ENCODE peak calls at places on chromosomes 6 and 20, in four cellular contexts. J, Z, S and V are unnamed samples.

GRCh38 chr6:150491131-150491795 is 108.4 kb upstream of the PLEKHG1 start:
- DNase-seq in J (no peak), Z (no peak), S (no peak), V (no peak)

GRCh38 chr6:107560657-107561056 is 70.7 kb downstream of the SOBP start:
- DNase-seq in J (no peak), Z (no peak), S (no peak), V (no peak)

GRCh38 chr6:27684264-27685211 is 211.6 kb upstream of the ZNF184 start:
- DNase-seq in J (peak; percentile 36), Z (peak; percentile 26), S (no peak), V (peak; percentile 41)

GRCh38 chr20:54573838-54574237 is 98.4 kb downstream of the DOK5 start:
- DNase-seq in J (no peak), Z (no peak), S (no peak), V (no peak)

GRCh38 chr6:141610741-141611140 is 522.0 kb upstream of the GJE1 start:
- DNase-seq in J (no peak), Z (peak; percentile 6), S (no peak), V (no peak)

GRCh38 chr6:128491041-128491642 is 29.3 kb downstream of the PTPRK start:
- DNase-seq in J (peak; percentile 29), Z (no peak), S (no peak), V (no peak)

GRCh38 chr20:59062057-59062456 is 19.5 kb upstream of the PRELID3B start:
- DNase-seq in J (no peak), Z (peak; percentile 16), S (no peak), V (no peak)

GRCh38 chr6:142756215-142756630 is 188.8 kb downstream of the HIVEP2 start:
- DNase-seq in J (no peak), Z (peak; percentile 36), S (no peak), V (no peak)

GRCh38 chr6:134585529-134585873 is 267.6 kb upstream of the SGK1 start:
- DNase-seq in J (no peak), Z (no peak), S (no peak), V (no peak)

GRCh38 chr6:43129434-43130194 is 41.5 kb upstream of the SRF start:
- DNase-seq in J (peak; percentile 53), Z (peak; percentile 47), S (no peak), V (no peak)

GRCh38 chr6:56374841-56375369 is 127.5 kb upstream of the COL21A1 start:
- DNase-seq in J (no peak), Z (no peak), S (no peak), V (no peak)

GRCh38 chr6:3390698-3391097 is 66.2 kb downstream of the SLC22A23 start:
- DNase-seq in J (peak; percentile 88), Z (no peak), S (peak; percentile 71), V (no peak)

GRCh38 chr6:134937426-134937825 is 12.5 kb downstream of the ALDH8A1 start:
- DNase-seq in J (no peak), Z (no peak), S (no peak), V (no peak)

GRCh38 chr6:105209950-105210706 is 30.3 kb upstream of the POPDC3 start:
- DNase-seq in J (no peak), Z (peak; percentile 7), S (no peak), V (no peak)

GRCh38 chr20:33076662-33077398 is 2.6 kb upstream of the BPIFB4 start:
- DNase-seq in J (no peak), Z (no peak), S (no peak), V (no peak)

GRCh38 chr20:13775867-13776266 is 8.9 kb downstream of the ESF1 start:
- DNase-seq in J (no peak), Z (no peak), S (no peak), V (no peak)

GRCh38 chr6:15504040-15504491 is 158.8 kb downstream of the DTNBP1 start:
- DNase-seq in J (peak; percentile 16), Z (no peak), S (peak; percentile 78), V (no peak)

GRCh38 chr20:17077030-17077429 is 149.8 kb upstream of the PCSK2 start:
- DNase-seq in J (no peak), Z (no peak), S (no peak), V (no peak)

GRCh38 chr6:12968839-12969558 is 252.4 kb downstream of the PHACTR1 start:
- DNase-seq in J (no peak), Z (peak; percentile 75), S (no peak), V (no peak)

GRCh38 chr6:25270559-25270958 is 8.6 kb upstream of the CARMIL1 start:
- DNase-seq in J (no peak), Z (no peak), S (no peak), V (no peak)

GRCh38 chr6:52108128-52108527 is 20.7 kb upstream of the PKHD1 start:
- DNase-seq in J (no peak), Z (no peak), S (no peak), V (no peak)

GRCh38 chr6:53241936-53242335 is 93.3 kb upstream of the GCM1 start:
- DNase-seq in J (no peak), Z (no peak), S (no peak), V (no peak)

GRCh38 chr20:51941503-51941902 is 139.2 kb upstream of the SALL4 start:
- DNase-seq in J (no peak), Z (no peak), S (no peak), V (no peak)

GRCh38 chr6:135936606-135937005 is 85.1 kb downstream of the PDE7B start:
- DNase-seq in J (no peak), Z (no peak), S (no peak), V (no peak)

GRCh38 chr6:75208564-75209431 is 2.9 kb upstream of the COL12A1 start:
- DNase-seq in J (peak; percentile 88), Z (peak; percentile 89), S (peak; percentile 83), V (peak; percentile 72)

GRCh38 chr6:139534472-139535115 is 160.1 kb upstream of the CITED2 start:
- DNase-seq in J (no peak), Z (no peak), S (no peak), V (no peak)

GRCh38 chr6:139533573-139534471 is 159.4 kb upstream of the CITED2 start:
- DNase-seq in J (peak; percentile 74), Z (peak; percentile 17), S (no peak), V (no peak)

GRCh38 chr6:139538366-139538765 is 163.9 kb upstream of the CITED2 start:
- DNase-seq in J (no peak), Z (no peak), S (no peak), V (no peak)

GRCh38 chr6:139539852-139540251 is 165.4 kb upstream of the CITED2 start:
- DNase-seq in J (peak; percentile 42), Z (no peak), S (peak; percentile 31), V (no peak)

DNA sequence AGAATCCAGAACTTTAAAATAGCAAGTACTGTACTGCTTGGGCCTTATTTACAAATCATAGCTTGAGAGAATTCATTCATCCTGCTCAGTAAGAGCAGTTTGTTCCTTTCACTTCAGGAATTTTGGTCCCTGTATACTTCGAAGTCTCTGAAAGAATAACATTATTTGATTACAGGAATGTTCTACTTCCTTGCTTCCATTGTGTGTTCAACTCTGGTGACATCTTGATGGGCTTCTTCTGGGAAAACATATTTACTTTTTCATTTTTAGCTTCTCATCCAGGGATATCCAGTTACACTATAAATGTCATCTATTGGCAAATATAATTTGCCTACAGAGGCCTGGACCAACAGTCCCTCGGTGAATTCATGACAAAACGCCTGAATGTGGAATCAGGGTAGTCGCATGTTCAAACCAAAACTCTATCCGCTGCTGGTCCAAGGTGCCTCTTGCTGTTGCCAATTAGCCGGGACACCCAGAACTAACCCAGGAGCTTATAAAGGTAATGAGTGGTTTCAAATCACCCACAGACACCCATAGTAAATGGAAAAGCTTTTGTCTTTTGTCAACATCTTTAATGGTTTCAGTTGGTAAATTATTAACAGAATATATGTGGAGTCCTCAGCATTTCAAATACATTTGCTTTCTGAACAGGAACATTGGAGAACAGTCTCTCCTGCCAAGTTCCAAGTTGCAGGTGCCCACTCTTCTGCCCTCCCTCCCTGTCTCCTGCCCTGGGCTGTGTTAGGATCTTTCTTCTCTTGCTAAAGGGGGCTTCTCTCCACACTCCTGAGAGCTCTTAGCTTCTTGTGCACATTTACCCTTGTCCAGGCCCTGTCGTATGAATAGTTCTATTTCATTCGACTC is 162.5 kb upstream of the CITED2 start:
- DNase-seq in J (peak; percentile 24), Z (no peak), S (no peak), V (no peak)
- H3K27ac ChIP-seq in J (peak overlapping the region; percentile 78), Z (no peak overlapping the region), S (no peak overlapping the region), V (no peak overlapping the region)

GRCh38 chr20:50715694-50716093 is 15.7 kb upstream of the PARD6B start:
- DNase-seq in J (no peak), Z (no peak), S (no peak), V (no peak)

GRCh38 chr20:50716518-50716917 is 14.9 kb upstream of the PARD6B start:
- DNase-seq in J (no peak), Z (no peak), S (no peak), V (no peak)

GRCh38 chr20:50712771-50713676 is 18.4 kb upstream of the PARD6B start:
- DNase-seq in J (no peak), Z (no peak), S (no peak), V (no peak)

GRCh38 chr20:50711113-50711825 is 19.9 kb upstream of the RIPOR3 start:
- DNase-seq in J (no peak), Z (no peak), S (no peak), V (no peak)

GRCh38 chr20:50713677-50714101 is 17.7 kb upstream of the PARD6B start:
- DNase-seq in J (no peak), Z (peak; percentile 39), S (no peak), V (no peak)
- TF ChIP-seq CTCF in J (no peak), Z (peak; percentile 71), S (peak; percentile 61), V (no peak)

DNA sequence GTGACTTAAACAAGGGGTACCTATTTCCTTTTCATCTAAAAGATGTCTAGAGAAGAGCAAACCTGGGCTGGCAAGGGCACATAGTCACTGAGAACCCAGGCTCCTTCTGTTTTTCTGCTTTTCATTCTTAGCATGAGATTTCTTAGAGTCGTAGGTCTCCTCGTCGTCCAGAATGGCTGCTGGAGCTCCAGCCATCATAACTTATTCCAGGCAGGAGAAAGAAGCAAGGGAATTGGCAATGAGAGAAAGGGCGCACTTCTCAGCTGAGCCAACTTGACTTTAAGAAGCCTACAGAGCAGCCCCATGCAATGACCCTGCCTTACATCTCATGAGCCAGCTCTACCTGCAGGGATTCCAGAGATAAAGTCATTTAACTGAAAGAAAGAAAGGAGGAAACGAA is 213.4 kb downstream of the BMP7 start:
- DNase-seq in J (no peak), Z (no peak), S (no peak), V (no peak)
- H3K27ac ChIP-seq in J (no peak overlapping the region), Z (no peak overlapping the region), S (no peak overlapping the region), V (no peak overlapping the region)

GRCh38 chr20:46539113-46539512 is 11.3 kb downstream of the OCSTAMP start:
- DNase-seq in J (no peak), Z (no peak), S (no peak), V (no peak)
- TF ChIP-seq CTCF in J (no peak), Z (no peak), S (no peak), V (no peak)

GRCh38 chr20:574297-574942 is 30.8 kb upstream of the CSNK2A1 start:
- DNase-seq in J (no peak), Z (no peak), S (peak; percentile 42), V (no peak)
- H3K27ac ChIP-seq in J (no peak overlapping the region), Z (no peak overlapping the region), S (peak overlapping the region; percentile 88), V (no peak overlapping the region)